ENCODE peak calls at places on chromosomes 13 and 19, in eight cellular contexts. D is transverse colon; X is vagina; F is GM12865; N is HCT116; A is dorsolateral prefrontal cortex; B is CD8-positive, alpha-beta T cell; M is stomach. Z is an unnamed sample.

GRCh38 chr13:68050746-68051145 is 820.6 kb upstream of the PCDH9 start:
- DNase-seq in A (no peak), D (no peak), M (no peak), B (no peak), N (no peak), F (no peak), X (no peak), Z (no peak)

GRCh38 chr19:10007811-10008211 is 2.5 kb downstream of the COL5A3 start:
- DNase-seq in B (no peak), M (no peak), D (no peak), N (no peak), A (no peak), F (no peak), X (no peak), Z (no peak)

GRCh38 chr19:17327654-17328516 is 6.8 kb downstream of the ANO8 start:
- DNase-seq in B (peak), D (peak), F (peak), N (peak), X (no peak), A (no peak), M (peak), Z (peak)

GRCh38 chr13:48194392-48194754 is 38.6 kb upstream of the ITM2B start:
- DNase-seq in F (peak), D (no peak), B (no peak), A (no peak), M (no peak), X (no peak), N (no peak), Z (no peak)

GRCh38 chr13:59750860-59751259 is 412.9 kb downstream of the DIAPH3 start:
- DNase-seq in D (no peak), B (no peak), M (no peak), X (no peak), A (peak), N (no peak), F (no peak), Z (no peak)

GRCh38 chr19:41537789-41538188 is 38.2 kb upstream of the CEACAM21 start:
- DNase-seq in F (peak), N (no peak), A (no peak), D (no peak), X (no peak), B (no peak), M (no peak), Z (no peak)

GRCh38 chr19:11446652-11447301 is 11.3 kb downstream of the PRKCSH start:
- DNase-seq in F (no peak), A (peak), X (no peak), N (no peak), D (peak), M (peak), B (no peak), Z (no peak)

GRCh38 chr19:16213076-16213475 is 15.4 kb downstream of the AP1M1 start:
- DNase-seq in M (no peak), B (no peak), A (no peak), F (no peak), N (no peak), X (no peak), D (no peak), Z (no peak)

GRCh38 chr19:43798546-43799409 is 3.5 kb downstream of the LYPD5 start:
- DNase-seq in N (peak), D (peak), F (no peak), X (no peak), B (peak), A (peak), M (peak), Z (no peak)

GRCh38 chr13:88908896-88909535 is 1237.8 kb downstream of the SLITRK5 start:
- DNase-seq in N (no peak), B (no peak), M (no peak), A (no peak), D (no peak), X (no peak), F (no peak), Z (no peak)

GRCh38 chr19:41945135-41945766 is 13.9 kb downstream of the RABAC1 start:
- DNase-seq in X (no peak), N (no peak), M (peak), D (peak), B (peak), A (no peak), F (peak), Z (no peak)

GRCh38 chr13:74575729-74576125 is 441.5 kb upstream of the KLF12 start:
- DNase-seq in D (peak), B (peak), F (peak), N (no peak), M (peak), X (no peak), A (peak), Z (no peak)

GRCh38 chr13:102089722-102090121 is 312.1 kb downstream of the FGF14 start:
- DNase-seq in F (no peak), D (no peak), M (no peak), B (no peak), A (no peak), N (no peak), X (no peak), Z (no peak)

GRCh38 chr13:19681517-19681916 is 48.1 kb downstream of the MPHOSPH8 start:
- DNase-seq in A (no peak), M (no peak), D (no peak), F (no peak), N (no peak), X (no peak), B (no peak), Z (no peak)

GRCh38 chr13:25943666-25944065 is 108.2 kb downstream of the SHISA2 start:
- DNase-seq in F (no peak), X (no peak), B (no peak), D (no peak), M (no peak), A (no peak), N (no peak), Z (no peak)

GRCh38 chr19:55255618-55256423 is 3.0 kb downstream of the PPP6R1 start:
- DNase-seq in A (no peak), B (peak), N (no peak), D (peak), X (no peak), M (peak), F (peak), Z (no peak)

GRCh38 chr13:114130131-114130707 is 2.2 kb downstream of the RASA3 start:
- DNase-seq in M (no peak), B (no peak), A (no peak), D (no peak), N (no peak), F (peak), X (no peak), Z (no peak)

GRCh38 chr13:98731925-98732324 is 20.5 kb downstream of the SLC15A1 start:
- DNase-seq in D (no peak), A (no peak), B (no peak), N (no peak), M (no peak), F (no peak), X (no peak), Z (no peak)

GRCh38 chr19:46056536-46056935 is 15.7 kb upstream of the IGFL4 start:
- DNase-seq in X (no peak), M (no peak), B (no peak), A (no peak), D (no peak), N (no peak), F (no peak), Z (no peak)

GRCh38 chr13:26280822-26281221 is 26.9 kb downstream of the CDK8 start:
- DNase-seq in M (no peak), B (no peak), F (no peak), A (no peak), X (no peak), N (no peak), D (no peak), Z (no peak)

GRCh38 chr13:73056054-73056962 is 2.5 kb upstream of the KLF5 start:
- DNase-seq in B (no peak), F (no peak), N (peak), M (no peak), A (no peak), X (no peak), D (no peak), Z (no peak)

GRCh38 chr13:41465215-41465907 is 8.0 kb downstream of the RGCC start:
- DNase-seq in M (peak), A (peak), B (peak), N (no peak), X (no peak), D (peak), F (peak), Z (no peak)

GRCh38 chr19:10230155-10230903 is 802 bp downstream of the S1PR2 start:
- DNase-seq in N (no peak), D (peak), A (peak), B (peak), F (peak), M (peak), X (no peak), Z (no peak)

GRCh38 chr19:18743281-18743825 is 47.8 kb downstream of the COMP start:
- DNase-seq in A (no peak), F (no peak), X (no peak), B (no peak), D (peak), N (no peak), M (peak), Z (no peak)

GRCh38 chr19:52451241-52451640 is 2.1 kb upstream of the ZNF578 start:
- DNase-seq in F (no peak), D (no peak), A (no peak), M (no peak), B (no peak), X (no peak), N (no peak), Z (no peak)

GRCh38 chr19:17996826-17997316 is 11.1 kb upstream of the ARRDC2 start:
- DNase-seq in B (peak), A (peak), M (peak), D (peak), N (peak), X (no peak), F (peak), Z (peak)

GRCh38 chr13:99498304-99499161 is 2.7 kb upstream of the TM9SF2 start:
- DNase-seq in M (peak), A (peak), F (peak), B (peak), X (peak), D (peak), N (peak), Z (peak)

GRCh38 chr19:44803442-44804428 is 5.2 kb upstream of the BCAM start:
- DNase-seq in N (no peak), D (no peak), B (no peak), M (no peak), F (no peak), A (no peak), X (no peak), Z (no peak)

GRCh38 chr13:47215741-47216140 is 318.9 kb upstream of the HTR2A start:
- DNase-seq in A (no peak), M (no peak), F (no peak), D (no peak), X (no peak), B (no peak), N (no peak), Z (no peak)

GRCh38 chr19:38911388-38912004 is 490 bp downstream of the CCER2 start:
- DNase-seq in N (no peak), M (no peak), A (no peak), X (no peak), B (no peak), D (no peak), F (no peak), Z (no peak)

GRCh38 chr19:55679343-55680257 is 4.6 kb downstream of the EPN1 start:
- DNase-seq in X (no peak), N (no peak), D (no peak), B (no peak), F (no peak), M (no peak), A (no peak), Z (no peak)

GRCh38 chr19:49006905-49007304 is 10.0 kb downstream of the LHB start:
- DNase-seq in X (no peak), A (no peak), F (no peak), D (no peak), N (no peak), M (no peak), B (no peak), Z (no peak)

GRCh38 chr13:114110091-114110829 is 22.2 kb downstream of the RASA3 start:
- DNase-seq in M (peak), B (peak), A (no peak), D (peak), F (peak), N (no peak), X (no peak), Z (no peak)

GRCh38 chr19:56141416-56141992 is 417 bp downstream of the ZNF444 start:
- DNase-seq in D (peak), X (no peak), B (peak), F (peak), A (no peak), N (no peak), M (no peak), Z (no peak)

GRCh38 chr13:112712451-112712881 is 22.6 kb downstream of the ATP11A start:
- DNase-seq in M (no peak), X (no peak), A (no peak), F (no peak), N (no peak), D (no peak), B (no peak), Z (no peak)

GRCh38 chr19:22052644-22053013 is 345 bp downstream of the ZNF257 start:
- DNase-seq in N (no peak), M (no peak), F (no peak), B (no peak), D (no peak), X (no peak), A (peak), Z (no peak)
- H3K4me3 ChIP-seq in N (no peak), M (peak), F (no peak), B (peak), D (peak), X (peak), A (peak), Z (peak)

DNA sequence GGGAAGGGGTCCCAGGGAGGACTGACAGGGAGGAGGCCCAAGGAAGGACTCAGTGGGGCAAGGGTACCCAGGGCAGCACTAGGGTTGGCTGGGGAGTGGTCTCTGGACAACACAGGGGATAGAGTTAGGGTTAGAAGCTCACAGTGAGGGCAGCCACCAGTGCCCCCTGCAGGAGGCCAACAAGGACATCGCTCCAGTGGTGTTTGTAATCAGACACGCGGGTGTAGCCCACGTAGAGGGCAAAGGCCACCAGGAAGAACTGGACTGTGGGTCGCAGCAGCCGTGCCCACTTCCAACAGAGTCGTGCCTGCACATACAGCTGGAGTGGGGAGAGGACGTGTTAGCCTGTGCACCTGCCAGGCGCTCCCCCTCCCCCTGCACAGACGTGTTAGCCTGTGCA is 9.2 kb downstream of the PLPP2 start:
- DNase-seq in D (no peak), X (no peak), F (no peak), B (no peak), A (no peak), M (no peak), N (no peak), Z (no peak)
- TF ChIP-seq CTCF in D (no peak), X (no peak), F (no peak), B (no peak), A (no peak), M (no peak), N (peak), Z (no peak)

GRCh38 chr13:107964356-107964755 is 251.0 kb downstream of the LIG4 start:
- DNase-seq in N (no peak), A (no peak), M (no peak), F (no peak), D (no peak), B (no peak), X (no peak), Z (peak)
- H3K4me3 ChIP-seq in N (no peak), A (no peak), M (no peak), F (no peak), D (no peak), B (no peak), X (no peak), Z (no peak)

GRCh38 chr13:42478531-42479156 is 95.3 kb upstream of the TNFSF11 start:
- DNase-seq in M (no peak), F (peak), D (no peak), N (peak), X (no peak), B (no peak), A (no peak), Z (no peak)
- TF ChIP-seq CTCF in M (no peak), F (peak), D (peak), N (peak), X (no peak), B (peak), A (no peak), Z (peak)

GRCh38 chr13:29522044-29522685 is 73.3 kb downstream of the SLC7A1 start:
- DNase-seq in F (no peak), B (no peak), D (no peak), N (no peak), A (no peak), X (no peak), M (no peak), Z (no peak)
- H3K4me3 ChIP-seq in F (no peak), B (no peak), D (no peak), N (no peak), A (no peak), X (no peak), M (no peak), Z (no peak)

DNA sequence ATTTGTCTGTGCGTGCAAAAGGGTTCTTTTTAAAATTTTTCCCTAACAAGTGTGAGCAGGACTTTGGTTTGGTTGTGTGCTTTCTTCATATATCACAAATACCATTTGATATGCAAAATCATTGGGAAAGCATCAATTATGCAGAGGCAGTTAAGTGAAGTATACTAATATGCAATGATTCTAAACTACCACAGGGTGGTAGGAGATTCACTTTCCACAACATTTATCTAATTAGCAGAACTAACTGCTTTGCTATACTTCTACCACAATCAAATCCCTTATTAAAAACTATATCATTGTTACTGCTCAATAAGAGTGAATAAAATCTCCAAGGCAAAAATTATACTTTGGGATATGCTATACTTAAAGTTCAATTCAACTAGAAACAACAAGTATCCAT is 2738.9 kb upstream of the PCDH20 start:
- DNase-seq in X (no peak), D (no peak), N (peak), B (no peak), F (no peak), M (no peak), A (no peak), Z (peak)
- TF ChIP-seq CTCF in X (no peak), D (no peak), N (peak), B (no peak), F (no peak), M (no peak), A (no peak), Z (peak)

DNA sequence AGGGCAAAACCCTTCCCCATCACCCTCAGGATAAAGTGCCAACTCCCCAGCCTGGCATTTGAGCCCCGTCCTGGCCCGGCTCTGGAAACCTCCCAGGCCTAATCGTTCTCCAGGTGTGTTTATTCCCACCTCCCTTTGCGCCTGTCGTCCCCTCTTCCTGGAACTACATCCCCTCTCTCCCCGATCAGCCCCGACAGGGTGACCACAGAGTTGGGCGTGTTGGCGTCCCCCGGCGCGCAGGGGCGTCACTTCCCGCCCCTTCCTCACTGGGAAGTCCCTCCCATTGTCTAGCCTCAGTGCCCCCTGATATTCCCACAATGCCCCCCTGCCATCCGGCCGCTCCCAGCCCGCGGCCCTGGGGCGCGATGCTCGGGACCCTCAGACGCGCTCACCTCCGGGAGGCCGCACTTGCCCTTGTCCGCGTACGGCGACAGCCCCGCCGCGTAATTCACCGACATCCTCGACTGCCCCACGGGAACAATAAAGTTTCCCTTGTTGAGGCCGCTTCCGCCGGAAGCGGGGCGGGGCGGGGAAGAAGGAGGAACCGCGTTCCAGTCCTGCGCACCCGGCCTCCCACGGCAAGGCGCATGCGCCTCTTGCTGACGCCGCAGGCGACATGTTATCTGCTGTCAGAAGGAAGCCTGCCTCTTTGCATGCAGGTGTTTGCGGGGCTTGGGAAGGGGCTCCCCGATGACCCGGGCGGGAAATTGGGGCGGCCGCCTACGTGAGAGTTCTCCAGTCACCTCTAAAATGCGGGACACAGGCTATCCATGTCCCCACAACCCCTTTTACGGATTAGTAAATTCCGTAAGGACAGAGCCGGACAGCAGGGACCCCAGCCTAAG is at the start of the genes ANKRD24 and SIRT6:
- DNase-seq in M (peak), X (no peak), D (peak), A (peak), N (peak), F (peak), B (peak), Z (peak)
- H3K4me3 ChIP-seq in M (peak), X (peak), D (peak), A (peak), N (peak), F (peak), B (peak), Z (peak)